ENCODE peak calls at places on chromosomes 4 and X, in six cellular contexts. P is transverse colon, Q is prostate gland, K is upper lobe of left lung, L is breast epithelium, H is sigmoid colon. G is an unnamed sample.

GRCh38 chrX:110531873-110532272 is 173.2 kb downstream of the RTL9 start:
- DNase-seq in H (no peak), K (no peak), Q (no peak), P (no peak), L (no peak), G (no peak)

GRCh38 chrX:124337916-124338315 is 5.5 kb downstream of the TEX13D start:
- DNase-seq in H (no peak), P (no peak), K (no peak), Q (no peak), L (no peak), G (no peak)

GRCh38 chr4:110959041-110959643 is 336.3 kb upstream of the PITX2 start:
- DNase-seq in K (no peak), Q (no peak), P (no peak), H (no peak), L (no peak), G (no peak)

GRCh38 chr4:10416441-10416840 is 40.8 kb downstream of the ZNF518B start:
- DNase-seq in Q (no peak), L (no peak), K (no peak), P (no peak), H (no peak), G (no peak)

GRCh38 chr4:108810087-108810486 is 47.2 kb upstream of the ETNPPL start:
- DNase-seq in Q (no peak), H (no peak), P (no peak), K (no peak), L (no peak), G (no peak)

GRCh38 chr4:144423930-144424329 is 222.0 kb upstream of the HHIP start:
- DNase-seq in Q (peak), K (no peak), P (no peak), H (no peak), L (no peak), G (no peak)

GRCh38 chr4:8643986-8644385 is 51.4 kb downstream of the CPZ start:
- DNase-seq in Q (no peak), H (peak), L (peak), K (no peak), P (no peak), G (no peak)

GRCh38 chr4:48212165-48212564 is 57.5 kb downstream of the TEC start:
- DNase-seq in H (no peak), L (no peak), Q (no peak), K (no peak), P (no peak), G (no peak)

GRCh38 chr4:89878611-89879010 is 16.0 kb upstream of the MMRN1 start:
- DNase-seq in L (no peak), P (no peak), Q (no peak), H (no peak), K (no peak), G (no peak)

GRCh38 chr4:97770222-97770621 is 373.1 kb downstream of the STPG2 start:
- DNase-seq in Q (no peak), L (no peak), P (no peak), H (no peak), K (no peak), G (no peak)

DNA sequence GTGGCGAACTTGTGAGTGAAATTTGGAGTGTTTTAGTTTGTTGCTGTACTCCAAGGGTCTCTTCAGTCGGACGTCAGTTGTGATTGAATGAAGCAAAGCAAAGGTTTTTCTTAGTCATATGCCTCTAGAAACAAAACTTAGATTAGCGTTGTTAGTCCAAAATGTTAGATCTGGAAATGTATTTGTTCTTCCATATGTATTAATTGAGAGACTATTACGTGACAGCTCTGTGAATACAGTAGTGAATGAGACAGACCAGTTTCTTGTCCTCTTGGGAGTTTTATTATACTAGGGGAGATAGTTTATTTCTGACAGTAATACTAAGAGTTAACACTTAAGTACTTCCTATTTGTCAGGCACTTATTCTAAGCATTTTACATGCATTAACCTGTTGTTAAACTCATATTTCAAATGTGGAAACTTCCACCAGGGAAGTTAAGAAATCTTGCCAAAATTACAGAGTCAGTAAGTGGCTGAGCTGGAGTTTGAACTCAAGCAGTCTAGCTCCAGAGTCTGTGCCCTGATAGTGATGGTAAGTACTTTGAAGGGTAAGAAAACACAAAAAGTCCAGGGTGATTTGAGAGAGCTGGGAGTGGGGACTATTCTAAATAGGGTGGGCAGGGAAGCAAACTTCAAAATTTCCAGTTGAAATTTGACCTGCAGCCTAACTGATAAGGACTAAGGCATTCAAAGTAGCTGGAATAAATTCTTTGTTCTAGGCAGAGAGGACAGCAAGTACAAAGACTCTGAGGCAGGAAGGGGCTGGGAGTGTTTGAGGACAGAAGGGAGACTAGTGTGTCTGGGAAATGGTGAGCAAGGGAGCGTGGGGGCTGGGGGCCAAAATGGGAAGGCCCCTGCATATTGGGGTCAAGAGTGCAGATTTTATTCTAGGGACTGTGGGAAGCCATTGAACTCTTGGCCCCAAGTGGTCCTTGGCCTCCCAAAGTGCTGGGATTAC is 17.0 kb downstream of the ADD1 start:
- DNase-seq in P (no peak), L (no peak), Q (no peak), H (no peak), K (peak), G (no peak)
- TF ChIP-seq POLR2A in P (no peak), L (no peak), Q (no peak), H (no peak), K (no peak), G (no peak)

GRCh38 chr4:2090642-2091041 is 31.5 kb downstream of the NAT8L start:
- DNase-seq in K (no peak), L (no peak), H (no peak), Q (no peak), P (no peak), G (no peak)

GRCh38 chr4:2093265-2093664 is 34.1 kb downstream of the NAT8L start:
- DNase-seq in Q (no peak), L (no peak), H (no peak), P (no peak), K (peak), G (no peak)

GRCh38 chr4:2091990-2092652 is 33.0 kb downstream of the NAT8L start:
- DNase-seq in L (no peak), Q (no peak), K (peak), P (no peak), H (no peak), G (no peak)

GRCh38 chr4:2094545-2094944 is 35.4 kb downstream of the NAT8L start:
- DNase-seq in P (no peak), K (no peak), L (no peak), H (no peak), Q (no peak), G (no peak)

DNA sequence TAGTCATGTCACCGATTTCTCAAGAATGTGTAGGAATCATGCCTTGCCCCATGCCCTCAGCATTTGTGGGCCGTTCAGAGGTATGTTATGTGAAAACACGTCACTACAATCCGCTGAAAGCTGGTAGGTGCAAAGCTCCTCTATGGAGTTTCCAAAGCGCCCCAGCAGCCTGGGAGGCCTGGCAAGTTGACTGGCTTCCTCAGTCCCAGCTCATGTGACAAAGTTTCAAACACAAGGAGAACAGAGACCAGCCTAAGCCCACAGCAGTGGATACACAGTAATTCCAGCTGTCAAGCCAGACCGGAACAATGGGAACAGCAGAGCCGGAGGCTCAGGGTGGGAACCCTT is 33.5 kb downstream of the NAT8L start:
- DNase-seq in L (no peak), K (peak), H (no peak), Q (no peak), P (no peak), G (no peak)
- TF ChIP-seq POLR2AphosphoS5 in L (no peak), K (no peak), H (no peak), Q (no peak), P (no peak), G (no peak)

DNA sequence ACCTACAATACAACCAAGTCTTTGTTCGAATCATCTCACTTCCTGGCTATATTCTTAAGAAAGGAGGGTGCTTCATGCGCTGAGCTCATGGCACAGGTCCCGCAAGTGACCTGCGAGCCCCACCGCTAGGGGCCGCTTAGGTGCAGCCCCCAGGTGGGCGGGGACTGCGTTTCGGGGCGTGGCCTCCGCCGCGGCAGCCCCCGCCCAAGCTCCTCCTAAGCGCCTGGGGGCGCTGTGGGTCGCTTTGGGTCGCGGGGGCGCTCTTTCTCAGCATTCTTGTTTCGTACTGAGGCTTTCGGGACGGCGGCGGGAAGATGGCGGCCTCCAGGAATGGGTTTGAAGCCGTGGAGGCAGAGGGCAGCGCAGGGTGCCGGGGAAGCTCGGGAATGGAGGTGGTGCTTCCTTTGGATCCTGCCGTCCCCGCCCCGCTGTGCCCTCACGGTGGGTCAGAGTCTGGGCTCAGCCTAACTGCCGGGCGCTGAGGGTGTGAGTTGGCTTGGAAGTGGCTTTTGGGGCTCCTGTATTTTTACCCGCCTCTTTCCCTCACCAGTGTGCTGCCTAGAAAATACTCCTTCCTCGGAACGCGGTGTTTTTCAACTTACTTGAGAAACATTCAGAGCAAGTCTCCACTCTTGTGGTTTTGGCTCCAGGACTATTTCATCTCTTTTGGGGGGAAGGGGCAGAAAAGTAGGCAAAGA is at the start of gene ZCCHC4:
- DNase-seq in L (peak), H (peak), Q (peak), K (peak), P (peak), G (peak)
- TF ChIP-seq POLR2A in L (no peak), H (no peak), Q (no peak), K (no peak), P (peak), G (peak)

DNA sequence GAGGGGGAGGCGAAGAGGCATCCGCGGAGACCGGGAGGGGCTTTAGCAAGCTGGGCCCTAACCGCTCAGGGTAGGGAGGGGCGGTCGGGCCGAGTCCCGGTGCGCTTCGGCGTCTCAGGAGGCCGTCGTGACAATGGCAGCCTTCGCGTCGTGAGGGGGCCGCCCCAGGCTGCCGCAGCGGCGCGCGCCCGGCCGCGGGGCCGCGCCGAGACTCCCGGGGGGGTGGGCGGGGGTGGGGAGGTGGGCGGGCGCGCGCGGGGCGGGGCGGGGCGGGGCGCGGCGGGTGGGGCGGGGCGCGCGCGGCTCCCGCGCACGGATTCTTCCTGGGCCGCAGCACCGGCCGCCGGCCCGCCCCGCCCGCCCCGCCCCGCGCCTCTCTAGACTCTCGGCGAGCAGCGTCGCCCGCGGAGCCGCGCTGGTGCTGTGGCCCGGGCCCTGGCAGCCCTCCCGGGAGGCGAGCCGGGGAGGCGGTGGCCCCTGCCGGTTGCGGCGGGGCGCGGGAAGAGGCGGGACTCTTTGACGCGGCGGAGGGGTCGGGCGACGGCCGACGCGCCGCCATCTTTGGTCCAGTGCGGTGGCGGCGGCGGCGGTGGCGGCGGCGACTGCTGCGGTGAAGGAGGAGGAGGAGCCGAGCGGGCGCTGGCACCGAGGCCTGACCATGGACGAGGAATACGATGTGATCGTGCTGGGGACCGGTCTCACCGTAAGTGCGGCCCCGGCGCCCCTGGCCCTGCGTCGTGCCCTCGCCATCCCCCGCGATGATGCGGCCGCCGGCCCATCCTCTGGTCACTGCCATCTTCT is at the start of gene GDI1:
- DNase-seq in K (peak), P (peak), Q (no peak), H (peak), L (no peak), G (peak)
- TF ChIP-seq POLR2AphosphoS5 in K (peak), P (peak), Q (no peak), H (peak), L (peak), G (no peak)

DNA sequence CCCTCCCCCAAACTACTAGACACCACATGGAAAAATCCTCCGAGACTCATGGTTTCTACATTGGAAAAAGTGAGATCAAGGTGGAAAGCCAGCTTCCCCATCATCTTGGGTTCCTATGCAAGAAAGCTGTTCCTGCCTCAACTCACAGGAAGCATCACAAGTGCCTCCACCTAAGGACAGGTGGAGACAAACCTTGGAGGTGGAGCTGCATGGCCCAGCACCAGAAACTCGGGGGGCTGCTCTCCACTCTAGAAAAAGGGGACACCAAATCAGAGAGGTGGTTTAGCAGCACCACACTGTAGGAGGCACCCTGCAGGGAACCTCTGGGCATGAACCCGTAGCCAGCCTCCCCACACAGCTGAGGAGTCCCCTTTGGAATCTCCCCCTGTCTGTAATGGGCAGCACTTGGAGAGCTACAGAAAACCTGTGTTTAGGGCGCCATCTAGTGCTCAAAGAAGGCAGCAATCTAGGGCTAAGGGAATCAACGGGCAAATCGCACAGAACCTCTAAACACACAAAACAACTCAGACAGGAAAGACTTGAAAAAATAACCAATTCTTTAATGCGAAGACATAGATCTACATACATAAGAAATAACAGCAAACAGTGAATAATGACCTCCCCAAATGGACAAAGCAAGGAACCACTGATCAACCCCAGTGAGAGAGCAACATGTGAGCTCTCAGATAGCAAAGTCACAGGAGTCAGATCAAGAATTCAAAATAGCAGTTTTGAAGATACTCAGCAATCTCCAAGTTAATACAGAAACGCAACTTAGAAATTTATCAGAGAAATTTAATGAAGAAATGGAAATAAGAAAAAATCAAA is 37.0 kb upstream of the ZBTB33 start:
- DNase-seq in K (peak), P (peak), Q (peak), L (no peak), H (no peak), G (peak)
- TF ChIP-seq POLR2A in K (no peak), P (no peak), Q (no peak), L (no peak), H (no peak), G (no peak)

GRCh38 chrX:138710866-138711331 is 618 bp downstream of the FGF13 start:
- DNase-seq in P (no peak), K (peak), Q (no peak), H (peak), L (no peak), G (no peak)

GRCh38 chrX:138710311-138710791 is 1.2 kb downstream of the FGF13 start:
- DNase-seq in H (no peak), L (no peak), P (no peak), Q (peak), K (peak), G (no peak)

GRCh38 chrX:138708268-138708667 is 3.2 kb downstream of the FGF13 start:
- DNase-seq in L (no peak), Q (no peak), H (no peak), K (no peak), P (no peak), G (no peak)

GRCh38 chrX:138709886-138710285 is 1.6 kb downstream of the FGF13 start:
- DNase-seq in K (no peak), L (no peak), H (no peak), P (no peak), Q (no peak), G (no peak)

DNA sequence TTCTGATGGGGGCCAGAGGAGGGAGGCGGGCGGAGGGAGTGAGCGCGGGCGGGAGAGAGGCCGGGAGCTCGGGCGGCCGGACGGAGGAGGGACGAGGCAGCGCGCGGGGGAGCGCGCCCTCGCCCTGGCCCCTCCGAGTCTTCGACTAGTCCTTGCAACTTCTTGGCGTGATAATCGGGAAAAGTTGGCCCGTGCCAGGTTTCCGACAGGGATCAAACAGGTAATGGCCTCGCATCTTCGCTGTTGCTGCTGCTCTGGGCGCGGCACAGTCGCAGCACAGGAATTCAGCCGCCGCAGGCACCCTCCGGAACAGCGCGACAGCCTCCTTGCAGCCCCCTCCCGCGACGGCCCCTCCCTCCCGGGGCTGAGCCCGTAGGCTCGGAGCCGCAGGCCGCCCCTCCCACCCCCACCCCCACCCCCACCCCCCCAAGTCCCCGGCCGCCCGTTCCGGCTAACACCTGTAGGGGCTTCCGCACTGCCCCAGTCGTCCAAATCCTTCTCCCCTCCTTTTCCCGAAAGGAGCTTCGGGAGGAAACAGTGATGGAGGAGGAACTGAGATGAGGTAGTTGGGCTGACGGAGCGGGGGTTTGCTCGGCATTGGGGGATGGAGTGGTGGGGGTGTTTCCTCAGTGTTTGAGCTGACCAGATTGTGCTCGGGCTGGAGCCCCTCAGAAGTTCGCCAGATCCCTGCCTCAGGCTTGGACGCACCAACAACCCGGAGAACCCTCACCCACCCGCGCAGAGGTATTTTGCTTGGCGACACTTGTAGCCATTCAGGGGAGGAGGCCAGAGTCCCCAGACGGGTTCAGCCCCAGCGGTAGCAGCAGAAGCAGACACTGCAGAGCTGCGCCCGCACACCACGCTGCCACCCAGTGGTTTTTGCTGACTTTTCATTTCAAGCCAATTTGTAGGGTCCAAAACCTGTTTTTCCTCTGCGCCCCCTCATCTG is at the start of gene FGF13:
- DNase-seq in L (no peak), H (peak), Q (peak), K (peak), P (peak), G (no peak)
- TF ChIP-seq POLR2AphosphoS5 in L (no peak), H (no peak), Q (no peak), K (no peak), P (no peak), G (no peak)

DNA sequence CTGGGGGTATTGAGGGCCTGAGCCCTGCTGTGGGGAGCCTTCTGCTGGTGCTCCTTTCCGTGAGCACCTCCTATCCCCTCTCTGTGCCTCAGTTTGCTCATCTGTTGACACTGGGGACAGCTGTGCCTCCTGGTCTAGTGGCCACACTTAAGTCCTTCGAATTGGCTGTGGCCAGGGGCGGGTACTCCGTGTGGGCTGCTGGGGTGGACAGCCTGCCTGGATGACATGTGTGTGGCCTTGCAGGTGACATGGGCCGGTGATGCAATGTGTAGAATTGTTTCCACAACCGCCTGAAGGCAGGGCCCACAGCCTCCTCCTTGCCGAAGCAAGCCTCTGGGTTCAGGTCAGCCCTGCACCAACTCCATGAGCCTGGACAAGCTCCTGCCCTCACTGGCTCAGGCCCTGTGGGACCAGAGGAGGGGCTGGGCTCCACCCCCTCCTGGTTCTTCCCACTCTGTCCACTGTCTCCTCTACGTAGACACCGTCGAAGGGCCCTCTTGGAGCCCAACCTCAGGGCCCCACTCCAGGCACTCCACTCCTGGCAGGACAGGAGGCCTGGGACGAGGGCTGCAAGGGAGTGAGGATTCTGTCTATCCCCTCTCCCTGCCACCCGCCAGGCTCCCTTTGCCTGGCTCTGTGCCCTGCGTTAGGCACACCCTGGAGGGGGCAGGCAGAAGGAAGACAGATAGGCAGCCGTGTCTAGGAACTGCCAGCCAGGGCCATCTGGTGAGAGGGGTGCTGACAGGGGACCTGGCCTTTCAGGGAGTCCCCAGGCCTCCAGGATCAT is 1.2 kb downstream of the SH3BP2 start:
- DNase-seq in P (peak), H (peak), K (peak), L (peak), Q (no peak), G (no peak)
- TF ChIP-seq POLR2A in P (no peak), H (no peak), K (no peak), L (no peak), Q (peak), G (no peak)